ENCODE peak calls at places on chromosomes 12 and 14, in six cellular contexts. One of them, this sample, is unnamed.

GRCh38 chr14:75277000-75277795 is 1.4 kb upstream of the FOS start:
- DNase-seq in astrocyte of the cerebellum: no peak
- DNase-seq in MM.1S: peak; percentile 33
- DNase-seq in AG04450: no peak
- DNase-seq in pancreas: peak; percentile 94
- DNase-seq in lung: peak; percentile 86
- DNase-seq in this sample: peak; percentile 66

GRCh38 chr12:6338955-6339761 is 2.7 kb downstream of the TNFRSF1A start:
- DNase-seq in astrocyte of the cerebellum: no peak
- DNase-seq in AG04450: no peak
- DNase-seq in lung: no peak
- DNase-seq in pancreas: no peak
- DNase-seq in MM.1S: no peak
- DNase-seq in this sample: no peak

GRCh38 chr14:92386637-92387036 is 63.7 kb downstream of the SLC24A4 start:
- DNase-seq in astrocyte of the cerebellum: no peak
- DNase-seq in MM.1S: no peak
- DNase-seq in lung: peak; percentile 71
- DNase-seq in pancreas: no peak
- DNase-seq in AG04450: no peak
- DNase-seq in this sample: no peak

GRCh38 chr12:79407671-79408622 is 282.8 kb downstream of the PAWR start:
- DNase-seq in lung: peak; percentile 38
- DNase-seq in pancreas: no peak
- DNase-seq in MM.1S: peak; percentile 60
- DNase-seq in AG04450: peak; percentile 81
- DNase-seq in astrocyte of the cerebellum: peak; percentile 90
- DNase-seq in this sample: peak; percentile 45

GRCh38 chr14:32648434-32648833 is 290.2 kb upstream of the NPAS3 start:
- DNase-seq in lung: no peak
- DNase-seq in astrocyte of the cerebellum: no peak
- DNase-seq in pancreas: no peak
- DNase-seq in AG04450: peak; percentile 48
- DNase-seq in MM.1S: no peak
- DNase-seq in this sample: no peak

GRCh38 chr14:21771671-21772070 is 98.1 kb upstream of the OR4E1 start:
- DNase-seq in pancreas: no peak
- DNase-seq in MM.1S: no peak
- DNase-seq in astrocyte of the cerebellum: no peak
- DNase-seq in lung: no peak
- DNase-seq in AG04450: no peak
- DNase-seq in this sample: no peak

GRCh38 chr14:73231874-73232851 is 5.1 kb upstream of the PAPLN start:
- DNase-seq in AG04450: no peak
- DNase-seq in lung: no peak
- DNase-seq in pancreas: no peak
- DNase-seq in astrocyte of the cerebellum: no peak
- DNase-seq in MM.1S: no peak
- DNase-seq in this sample: no peak

GRCh38 chr14:30906752-30907658 is 32.6 kb downstream of the COCH start:
- DNase-seq in lung: no peak
- DNase-seq in MM.1S: no peak
- DNase-seq in pancreas: no peak
- DNase-seq in AG04450: no peak
- DNase-seq in astrocyte of the cerebellum: no peak
- DNase-seq in this sample: no peak

GRCh38 chr12:63994704-63995103 is 150.2 kb downstream of the SRGAP1 start:
- DNase-seq in MM.1S: no peak
- DNase-seq in pancreas: no peak
- DNase-seq in AG04450: no peak
- DNase-seq in astrocyte of the cerebellum: no peak
- DNase-seq in lung: no peak
- DNase-seq in this sample: no peak

GRCh38 chr12:106871477-106871876 is 84.2 kb upstream of the TMEM263 start:
- DNase-seq in lung: no peak
- DNase-seq in AG04450: no peak
- DNase-seq in astrocyte of the cerebellum: no peak
- DNase-seq in pancreas: no peak
- DNase-seq in MM.1S: no peak
- DNase-seq in this sample: no peak

GRCh38 chr14:53153702-53154112 is 584 bp upstream of the DDHD1 start:
- DNase-seq in pancreas: no peak
- DNase-seq in MM.1S: no peak
- DNase-seq in astrocyte of the cerebellum: no peak
- DNase-seq in lung: no peak
- DNase-seq in AG04450: no peak
- DNase-seq in this sample: no peak

GRCh38 chr12:104163631-104164030 is 25.6 kb upstream of the NFYB start:
- DNase-seq in AG04450: no peak
- DNase-seq in lung: no peak
- DNase-seq in astrocyte of the cerebellum: no peak
- DNase-seq in MM.1S: no peak
- DNase-seq in pancreas: no peak
- DNase-seq in this sample: no peak

GRCh38 chr12:76914102-76914859 is 35.5 kb upstream of the CSRP2 start:
- DNase-seq in pancreas: no peak
- DNase-seq in AG04450: no peak
- DNase-seq in lung: no peak
- DNase-seq in MM.1S: no peak
- DNase-seq in astrocyte of the cerebellum: no peak
- DNase-seq in this sample: no peak

GRCh38 chr12:42981379-42981778 is 391.8 kb upstream of the PRICKLE1 start:
- DNase-seq in MM.1S: no peak
- DNase-seq in pancreas: no peak
- DNase-seq in lung: no peak
- DNase-seq in astrocyte of the cerebellum: no peak
- DNase-seq in AG04450: no peak
- DNase-seq in this sample: no peak

DNA sequence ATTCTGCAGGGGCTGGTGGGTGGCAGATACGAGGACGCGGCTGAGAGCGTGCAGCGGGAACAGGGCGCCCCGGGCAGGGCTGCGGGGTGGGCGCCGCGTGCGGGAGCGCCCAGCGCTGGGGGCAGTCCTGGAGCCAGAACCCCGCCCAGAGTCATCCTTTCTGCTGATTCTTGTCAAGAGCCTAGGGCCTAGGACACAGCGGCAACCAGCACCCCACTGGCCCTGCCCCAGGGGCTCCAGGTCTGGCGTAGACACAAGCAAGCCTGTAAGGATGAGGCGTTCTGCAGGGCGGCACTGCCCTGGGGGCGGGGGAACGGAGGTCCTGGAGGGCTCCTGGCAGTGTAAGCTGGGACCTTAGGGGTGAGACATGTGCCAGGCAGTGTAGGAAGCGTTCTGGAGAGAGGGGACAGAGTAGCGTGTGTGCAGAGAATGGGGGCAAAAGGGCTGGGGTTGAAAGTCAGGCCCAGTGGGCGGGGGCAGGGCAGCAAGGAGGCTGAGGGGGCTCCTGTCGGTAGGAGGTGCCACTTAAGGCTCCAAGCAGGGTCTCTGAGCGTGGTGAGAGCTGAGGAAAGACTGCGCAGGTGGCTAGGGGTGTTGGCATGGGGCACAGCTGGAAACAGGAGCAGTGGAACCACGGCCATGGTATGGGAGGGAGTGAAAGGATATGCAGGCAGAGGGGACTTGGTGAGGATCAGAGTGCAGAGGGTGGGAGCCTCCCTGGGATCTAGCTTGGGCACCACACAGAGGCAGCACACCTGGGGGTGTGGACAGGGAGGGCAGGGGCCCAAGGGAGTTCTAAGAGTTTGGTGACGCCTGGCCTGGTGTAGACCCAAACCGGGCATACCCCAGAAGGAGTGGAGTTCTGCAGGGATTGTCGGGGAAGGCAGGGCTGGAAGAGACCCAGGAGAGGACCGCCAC is 859 bp upstream of the AHNAK2 start:
- DNase-seq in lung: no peak
- DNase-seq in pancreas: no peak
- DNase-seq in AG04450: no peak
- DNase-seq in astrocyte of the cerebellum: no peak
- DNase-seq in MM.1S: no peak
- DNase-seq in this sample: no peak
- H3K4me3 ChIP-seq in lung: no peak overlapping the region
- H3K4me3 ChIP-seq in pancreas: no peak overlapping the region
- H3K4me3 ChIP-seq in AG04450: peak overlapping the region; percentile 48
- H3K4me3 ChIP-seq in astrocyte of the cerebellum: peak overlapping the region; percentile 30
- H3K4me3 ChIP-seq in MM.1S: no peak overlapping the region
- H3K4me3 ChIP-seq in this sample: no peak overlapping the region

GRCh38 chr12:109111775-109112491 is 4.5 kb upstream of the ACACB start:
- DNase-seq in astrocyte of the cerebellum: no peak
- DNase-seq in MM.1S: peak; percentile 48
- DNase-seq in lung: peak; percentile 59
- DNase-seq in AG04450: no peak
- DNase-seq in pancreas: peak; percentile 74
- DNase-seq in this sample: no peak
- H3K4me3 ChIP-seq in astrocyte of the cerebellum: peak overlapping the region; percentile 48
- H3K4me3 ChIP-seq in MM.1S: peak overlapping the region; percentile 64
- H3K4me3 ChIP-seq in lung: no peak overlapping the region
- H3K4me3 ChIP-seq in AG04450: peak overlapping the region; percentile 71
- H3K4me3 ChIP-seq in pancreas: peak overlapping the region; percentile 37
- H3K4me3 ChIP-seq in this sample: no peak overlapping the region

GRCh38 chr14:64705406-64706118 is 1.3 kb downstream of the PLEKHG3 start:
- DNase-seq in pancreas: no peak
- DNase-seq in AG04450: no peak
- DNase-seq in astrocyte of the cerebellum: no peak
- DNase-seq in lung: no peak
- DNase-seq in MM.1S: no peak
- DNase-seq in this sample: no peak
- H3K4me3 ChIP-seq in pancreas: peak overlapping the region; percentile 99
- H3K4me3 ChIP-seq in AG04450: peak overlapping the region; percentile 77
- H3K4me3 ChIP-seq in astrocyte of the cerebellum: peak overlapping the region; percentile 74
- H3K4me3 ChIP-seq in lung: peak overlapping the region; percentile 69
- H3K4me3 ChIP-seq in MM.1S: no peak overlapping the region
- H3K4me3 ChIP-seq in this sample: peak overlapping the region; percentile 77

GRCh38 chr12:93201990-93202389 is 175.7 kb upstream of the NUDT4 start:
- DNase-seq in MM.1S: no peak
- DNase-seq in AG04450: no peak
- DNase-seq in astrocyte of the cerebellum: no peak
- DNase-seq in pancreas: no peak
- DNase-seq in lung: no peak
- DNase-seq in this sample: no peak
- H3K4me3 ChIP-seq in MM.1S: no peak overlapping the region
- H3K4me3 ChIP-seq in AG04450: no peak overlapping the region
- H3K4me3 ChIP-seq in astrocyte of the cerebellum: no peak overlapping the region
- H3K4me3 ChIP-seq in pancreas: no peak overlapping the region
- H3K4me3 ChIP-seq in lung: no peak overlapping the region
- H3K4me3 ChIP-seq in this sample: no peak overlapping the region

GRCh38 chr12:9943244-9943643 is 11.1 kb upstream of the CLEC2A start:
- DNase-seq in astrocyte of the cerebellum: no peak
- DNase-seq in MM.1S: no peak
- DNase-seq in AG04450: no peak
- DNase-seq in pancreas: no peak
- DNase-seq in lung: no peak
- DNase-seq in this sample: no peak
- H3K4me3 ChIP-seq in astrocyte of the cerebellum: no peak overlapping the region
- H3K4me3 ChIP-seq in MM.1S: no peak overlapping the region
- H3K4me3 ChIP-seq in AG04450: no peak overlapping the region
- H3K4me3 ChIP-seq in pancreas: no peak overlapping the region
- H3K4me3 ChIP-seq in lung: no peak overlapping the region
- H3K4me3 ChIP-seq in this sample: no peak overlapping the region

GRCh38 chr14:69592923-69593677 is 18.3 kb upstream of the SUSD6 start:
- DNase-seq in pancreas: no peak
- DNase-seq in MM.1S: no peak
- DNase-seq in AG04450: peak; percentile 70
- DNase-seq in lung: no peak
- DNase-seq in astrocyte of the cerebellum: peak; percentile 78
- DNase-seq in this sample: no peak
- H3K4me3 ChIP-seq in pancreas: no peak overlapping the region
- H3K4me3 ChIP-seq in MM.1S: no peak overlapping the region
- H3K4me3 ChIP-seq in AG04450: peak overlapping the region; percentile 20
- H3K4me3 ChIP-seq in lung: no peak overlapping the region
- H3K4me3 ChIP-seq in astrocyte of the cerebellum: peak overlapping the region; percentile 16
- H3K4me3 ChIP-seq in this sample: no peak overlapping the region

DNA sequence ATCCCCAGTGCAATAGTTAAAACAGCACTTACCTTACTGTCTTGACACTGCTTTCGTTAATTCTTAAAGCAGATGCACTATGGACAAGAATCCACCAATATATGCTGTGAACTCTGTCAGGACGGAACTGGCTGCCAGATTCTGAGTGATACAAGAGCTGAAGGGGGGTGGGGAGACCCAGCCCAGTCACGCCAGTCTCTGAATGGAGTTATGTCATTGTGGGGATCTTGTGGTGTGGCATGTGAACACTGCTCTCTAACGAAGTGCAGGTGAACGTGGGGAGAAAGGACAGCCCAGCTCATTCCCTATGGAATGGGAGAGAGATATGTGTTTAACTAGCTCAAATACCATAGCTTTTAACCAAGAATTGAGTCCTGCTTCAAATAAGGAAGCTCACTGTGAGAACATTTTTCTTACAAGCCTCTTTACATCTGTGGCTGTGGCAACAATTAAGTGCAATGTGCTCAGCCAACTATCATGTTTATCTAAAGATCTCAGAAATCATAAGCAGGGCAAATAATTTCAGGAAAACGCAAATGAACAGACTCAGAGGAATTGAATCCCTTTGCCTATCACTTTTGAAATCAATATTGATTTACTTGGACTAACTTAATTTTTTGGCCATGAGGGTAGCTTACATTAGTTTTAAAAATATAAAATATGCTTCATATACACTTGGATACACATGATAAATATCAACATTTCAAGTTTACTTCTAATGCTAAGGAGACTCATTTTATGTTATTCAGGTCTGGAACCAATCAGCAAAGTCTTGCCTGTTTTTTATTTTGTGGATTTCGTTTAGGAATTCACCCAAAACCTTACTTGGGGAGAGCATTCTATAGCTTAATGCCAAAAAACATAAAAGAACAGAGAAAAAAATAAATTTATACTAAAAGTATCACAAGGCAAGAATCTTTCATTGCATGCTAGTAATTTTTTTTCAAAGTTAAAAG is at the start of gene LUM:
- DNase-seq in MM.1S: no peak
- DNase-seq in lung: no peak
- DNase-seq in pancreas: no peak
- DNase-seq in astrocyte of the cerebellum: no peak
- DNase-seq in AG04450: no peak
- DNase-seq in this sample: no peak
- H3K4me3 ChIP-seq in MM.1S: no peak within 1 kb of the TSS
- H3K4me3 ChIP-seq in lung: no peak within 1 kb of the TSS
- H3K4me3 ChIP-seq in pancreas: no peak within 1 kb of the TSS
- H3K4me3 ChIP-seq in astrocyte of the cerebellum: peak within 1 kb of the TSS; percentile 26
- H3K4me3 ChIP-seq in AG04450: peak within 1 kb of the TSS; percentile 56
- H3K4me3 ChIP-seq in this sample: no peak within 1 kb of the TSS

This sample was measured in kidney epithelial cell.